ENCODE peak calls at places on chromosomes 16 and 17, in eight cellular contexts. Z, T, M, I, S, P, U and K are unnamed samples.

GRCh38 chr16:17027488-17028129 is 443.2 kb downstream of the XYLT1 start:
- DNase-seq in Z (no peak), T (no peak), M (no peak), I (no peak), S (no peak), P (no peak), U (no peak), K (no peak)

GRCh38 chr16:66416981-66417700 is 10.0 kb upstream of the BEAN1 start:
- DNase-seq in Z (no peak), T (peak), M (no peak), I (peak), S (no peak), P (no peak), U (no peak), K (no peak)

GRCh38 chr17:47803751-47804150 is 17.8 kb downstream of the OSBPL7 start:
- DNase-seq in Z (no peak), T (no peak), M (no peak), I (no peak), S (no peak), P (no peak), U (no peak), K (peak)

GRCh38 chr16:74760007-74760767 is 14.4 kb downstream of the FA2H start:
- DNase-seq in Z (no peak), T (peak), M (no peak), I (peak), S (no peak), P (no peak), U (no peak), K (peak)

GRCh38 chr16:66900721-66901441 is 17.8 kb downstream of the CDH16 start:
- DNase-seq in Z (no peak), T (peak), M (no peak), I (no peak), S (no peak), P (no peak), U (no peak), K (no peak)

GRCh38 chr16:54927125-54928015 is 3.3 kb upstream of the IRX5 start:
- DNase-seq in Z (peak), T (no peak), M (no peak), I (no peak), S (no peak), P (no peak), U (peak), K (no peak)

GRCh38 chr17:9768381-9768934 is 22.9 kb downstream of the DHRS7C start:
- DNase-seq in Z (peak), T (peak), M (no peak), I (peak), S (no peak), P (no peak), U (peak), K (no peak)

GRCh38 chr16:8804313-8804712 is 6.7 kb downstream of the PMM2 start:
- DNase-seq in Z (no peak), T (no peak), M (no peak), I (no peak), S (no peak), P (no peak), U (no peak), K (no peak)

GRCh38 chr16:642189-643049 is 791 bp downstream of the MCRIP2 start:
- DNase-seq in Z (no peak), T (peak), M (no peak), I (peak), S (no peak), P (no peak), U (peak), K (peak)

GRCh38 chr16:49473773-49474172 is 100.2 kb downstream of the C16orf78 start:
- DNase-seq in Z (no peak), T (no peak), M (no peak), I (no peak), S (peak), P (no peak), U (no peak), K (peak)

GRCh38 chr17:19756551-19756950 is 8.5 kb upstream of the ALDH3A1 start:
- DNase-seq in Z (no peak), T (no peak), M (no peak), I (no peak), S (no peak), P (no peak), U (no peak), K (no peak)

GRCh38 chr16:84190731-84191388 is at the start of gene ADAD2:
- DNase-seq in Z (no peak), T (no peak), M (no peak), I (no peak), S (no peak), P (no peak), U (peak), K (no peak)

GRCh38 chr17:18038149-18038850 is 668 bp downstream of the ATPAF2 start:
- DNase-seq in Z (no peak), T (peak), M (no peak), I (no peak), S (no peak), P (no peak), U (peak), K (peak)

GRCh38 chr17:77591231-77591785 is 367.2 kb upstream of the TNRC6C start:
- DNase-seq in Z (no peak), T (no peak), M (no peak), I (no peak), S (no peak), P (no peak), U (no peak), K (peak)

GRCh38 chr17:61218438-61218837 is 181.2 kb upstream of the TBX2 start:
- DNase-seq in Z (no peak), T (peak), M (no peak), I (peak), S (no peak), P (no peak), U (no peak), K (no peak)

GRCh38 chr17:54353789-54354525 is 531.2 kb downstream of the KIF2B start:
- DNase-seq in Z (no peak), T (no peak), M (no peak), I (no peak), S (no peak), P (no peak), U (no peak), K (no peak)